ENCODE peak calls at places on chromosome 7, in seven cellular contexts. One of them, this sample, is unnamed. For H3K4me1, the result is how much of the 10 kb centered on the place peaks cover.

GRCh38 chr7:13017325-13017853 is 330.0 kb downstream of the ARL4A start:
- DNase-seq in A549: peak
- DNase-seq in body of pancreas: no peak
- DNase-seq in prostate gland: no peak
- DNase-seq in Peyer's patch: no peak
- DNase-seq in IMR-90: peak
- DNase-seq in sigmoid colon: no peak
- DNase-seq in this sample: no peak

GRCh38 chr7:77797734-77798393 is 370 bp downstream of the TMEM60 start:
- DNase-seq in A549: no peak
- DNase-seq in body of pancreas: no peak
- DNase-seq in prostate gland: no peak
- DNase-seq in Peyer's patch: no peak
- DNase-seq in IMR-90: peak
- DNase-seq in sigmoid colon: peak
- DNase-seq in this sample: no peak

GRCh38 chr7:46145412-46145811 is 224.3 kb upstream of the IGFBP3 start:
- DNase-seq in A549: peak
- DNase-seq in body of pancreas: peak
- DNase-seq in prostate gland: no peak
- DNase-seq in Peyer's patch: no peak
- DNase-seq in IMR-90: peak
- DNase-seq in sigmoid colon: no peak
- DNase-seq in this sample: peak

GRCh38 chr7:128164061-128164954 is 76.8 kb upstream of the LEP start:
- DNase-seq in A549: peak
- DNase-seq in body of pancreas: peak
- DNase-seq in prostate gland: no peak
- DNase-seq in Peyer's patch: no peak
- DNase-seq in IMR-90: peak
- DNase-seq in sigmoid colon: no peak
- DNase-seq in this sample: peak

GRCh38 chr7:18450021-18450420 is 45.5 kb upstream of the HDAC9 start:
- DNase-seq in A549: no peak
- DNase-seq in body of pancreas: no peak
- DNase-seq in prostate gland: no peak
- DNase-seq in Peyer's patch: no peak
- DNase-seq in IMR-90: no peak
- DNase-seq in sigmoid colon: no peak
- DNase-seq in this sample: no peak

GRCh38 chr7:130831817-130832481 is 97.9 kb upstream of the KLF14 start:
- DNase-seq in A549: peak
- DNase-seq in body of pancreas: no peak
- DNase-seq in prostate gland: no peak
- DNase-seq in Peyer's patch: no peak
- DNase-seq in IMR-90: peak
- DNase-seq in sigmoid colon: no peak
- DNase-seq in this sample: no peak

GRCh38 chr7:131123991-131124629 is 203.6 kb upstream of the MKLN1 start:
- DNase-seq in A549: no peak
- DNase-seq in body of pancreas: no peak
- DNase-seq in prostate gland: no peak
- DNase-seq in Peyer's patch: peak
- DNase-seq in IMR-90: no peak
- DNase-seq in sigmoid colon: no peak
- DNase-seq in this sample: no peak

GRCh38 chr7:85191383-85191782 is 4.5 kb upstream of the SEMA3D start:
- DNase-seq in A549: peak
- DNase-seq in body of pancreas: no peak
- DNase-seq in prostate gland: no peak
- DNase-seq in Peyer's patch: no peak
- DNase-seq in IMR-90: peak
- DNase-seq in sigmoid colon: no peak
- DNase-seq in this sample: no peak

GRCh38 chr7:140669352-140669751 is 3.4 kb upstream of the ADCK2 start:
- DNase-seq in A549: no peak
- DNase-seq in body of pancreas: no peak
- DNase-seq in prostate gland: no peak
- DNase-seq in Peyer's patch: no peak
- DNase-seq in IMR-90: no peak
- DNase-seq in sigmoid colon: no peak
- DNase-seq in this sample: no peak

GRCh38 chr7:77467453-77467852 is 51.3 kb upstream of the GSAP start:
- DNase-seq in A549: no peak
- DNase-seq in body of pancreas: no peak
- DNase-seq in prostate gland: no peak
- DNase-seq in Peyer's patch: peak
- DNase-seq in IMR-90: no peak
- DNase-seq in sigmoid colon: peak
- DNase-seq in this sample: peak

GRCh38 chr7:55441668-55442305 is 76.7 kb downstream of the LANCL2 start:
- DNase-seq in A549: no peak
- DNase-seq in body of pancreas: no peak
- DNase-seq in prostate gland: no peak
- DNase-seq in Peyer's patch: no peak
- DNase-seq in IMR-90: peak
- DNase-seq in sigmoid colon: no peak
- DNase-seq in this sample: no peak

GRCh38 chr7:33725111-33725510 is 180.2 kb upstream of the BMPER start:
- DNase-seq in A549: no peak
- DNase-seq in body of pancreas: no peak
- DNase-seq in prostate gland: no peak
- DNase-seq in Peyer's patch: no peak
- DNase-seq in IMR-90: no peak
- DNase-seq in sigmoid colon: no peak
- DNase-seq in this sample: no peak

GRCh38 chr7:112970771-112971170 is 115.9 kb downstream of the GPR85 start:
- DNase-seq in A549: no peak
- DNase-seq in body of pancreas: no peak
- DNase-seq in prostate gland: no peak
- DNase-seq in Peyer's patch: no peak
- DNase-seq in IMR-90: no peak
- DNase-seq in sigmoid colon: no peak
- DNase-seq in this sample: no peak

GRCh38 chr7:47638679-47639306 is 56.9 kb upstream of the TNS3 start:
- DNase-seq in A549: no peak
- DNase-seq in body of pancreas: no peak
- DNase-seq in prostate gland: peak
- DNase-seq in Peyer's patch: no peak
- DNase-seq in IMR-90: peak
- DNase-seq in sigmoid colon: peak
- DNase-seq in this sample: no peak

GRCh38 chr7:128427289-128427891 is 17.6 kb upstream of the IMPDH1 start:
- DNase-seq in A549: no peak
- DNase-seq in body of pancreas: no peak
- DNase-seq in prostate gland: peak
- DNase-seq in Peyer's patch: no peak
- DNase-seq in IMR-90: peak
- DNase-seq in sigmoid colon: no peak
- DNase-seq in this sample: no peak

GRCh38 chr7:44898059-44898458 is 12.7 kb upstream of the PURB start:
- DNase-seq in A549: no peak
- DNase-seq in body of pancreas: no peak
- DNase-seq in prostate gland: no peak
- DNase-seq in Peyer's patch: no peak
- DNase-seq in IMR-90: no peak
- DNase-seq in sigmoid colon: no peak
- DNase-seq in this sample: no peak

GRCh38 chr7:149156898-149157297 is 9.6 kb downstream of the ZNF398 start:
- DNase-seq in A549: no peak
- DNase-seq in body of pancreas: no peak
- DNase-seq in prostate gland: no peak
- DNase-seq in Peyer's patch: no peak
- DNase-seq in IMR-90: no peak
- DNase-seq in sigmoid colon: no peak
- DNase-seq in this sample: no peak

GRCh38 chr7:127803626-127804025 is 151.6 kb downstream of the SND1 start:
- DNase-seq in A549: no peak
- DNase-seq in body of pancreas: no peak
- DNase-seq in prostate gland: no peak
- DNase-seq in Peyer's patch: no peak
- DNase-seq in IMR-90: peak
- DNase-seq in sigmoid colon: no peak
- DNase-seq in this sample: no peak

GRCh38 chr7:11698273-11698930 is 133.6 kb downstream of the THSD7A start:
- DNase-seq in A549: no peak
- DNase-seq in body of pancreas: no peak
- DNase-seq in prostate gland: no peak
- DNase-seq in Peyer's patch: no peak
- DNase-seq in IMR-90: no peak
- DNase-seq in sigmoid colon: no peak
- DNase-seq in this sample: no peak

GRCh38 chr7:80659120-80660055 is 20.9 kb downstream of the CD36 start:
- DNase-seq in A549: peak
- DNase-seq in body of pancreas: no peak
- DNase-seq in prostate gland: no peak
- DNase-seq in Peyer's patch: no peak
- DNase-seq in IMR-90: peak
- DNase-seq in sigmoid colon: no peak
- DNase-seq in this sample: no peak

GRCh38 chr7:80656029-80656428 is 17.6 kb downstream of the CD36 start:
- DNase-seq in A549: no peak
- DNase-seq in body of pancreas: no peak
- DNase-seq in prostate gland: no peak
- DNase-seq in Peyer's patch: no peak
- DNase-seq in IMR-90: no peak
- DNase-seq in sigmoid colon: no peak
- DNase-seq in this sample: no peak

GRCh38 chr7:80654887-80655340 is 16.5 kb downstream of the CD36 start:
- DNase-seq in A549: no peak
- DNase-seq in body of pancreas: no peak
- DNase-seq in prostate gland: no peak
- DNase-seq in Peyer's patch: no peak
- DNase-seq in IMR-90: no peak
- DNase-seq in sigmoid colon: no peak
- DNase-seq in this sample: no peak
- H3K4me1 ChIP-seq in A549: under half
- H3K4me1 ChIP-seq in body of pancreas: under half
- H3K4me1 ChIP-seq in prostate gland: under half
- H3K4me1 ChIP-seq in Peyer's patch: under half
- H3K4me1 ChIP-seq in IMR-90: under half
- H3K4me1 ChIP-seq in sigmoid colon: under half
- H3K4me1 ChIP-seq in this sample: under half

DNA sequence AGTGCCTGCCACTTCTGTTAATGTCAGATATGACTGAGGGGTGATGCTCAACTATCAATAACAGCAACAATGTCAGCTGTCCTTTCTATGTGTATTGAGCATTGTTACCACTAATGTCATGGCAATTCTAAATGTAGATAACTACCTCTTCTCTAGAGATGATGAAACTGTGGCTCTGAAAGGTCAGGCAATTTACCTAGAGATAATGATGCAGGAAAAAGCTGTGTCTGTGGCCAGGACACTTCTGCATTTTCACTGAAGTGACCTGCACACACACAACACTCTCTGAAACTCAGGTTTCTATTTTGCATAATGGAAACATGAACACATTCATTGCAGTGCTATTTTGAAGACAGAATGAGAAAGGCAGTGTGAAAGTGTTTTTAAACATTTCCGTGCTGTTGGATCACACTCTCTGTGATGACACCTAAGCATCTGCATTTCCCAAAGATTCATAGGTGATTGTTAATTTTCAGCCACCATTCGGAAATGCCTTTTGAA is 148.2 kb downstream of the KCND2 start:
- DNase-seq in A549: no peak
- DNase-seq in body of pancreas: no peak
- DNase-seq in prostate gland: no peak
- DNase-seq in Peyer's patch: no peak
- DNase-seq in IMR-90: no peak
- DNase-seq in sigmoid colon: no peak
- DNase-seq in this sample: no peak
- TF ChIP-seq POLR2A in A549: no peak
- TF ChIP-seq POLR2A in body of pancreas: no peak
- TF ChIP-seq POLR2A in prostate gland: no peak
- TF ChIP-seq POLR2A in Peyer's patch: no peak
- TF ChIP-seq POLR2A in IMR-90: no peak
- TF ChIP-seq POLR2A in sigmoid colon: no peak
- TF ChIP-seq POLR2A in this sample: no peak

DNA sequence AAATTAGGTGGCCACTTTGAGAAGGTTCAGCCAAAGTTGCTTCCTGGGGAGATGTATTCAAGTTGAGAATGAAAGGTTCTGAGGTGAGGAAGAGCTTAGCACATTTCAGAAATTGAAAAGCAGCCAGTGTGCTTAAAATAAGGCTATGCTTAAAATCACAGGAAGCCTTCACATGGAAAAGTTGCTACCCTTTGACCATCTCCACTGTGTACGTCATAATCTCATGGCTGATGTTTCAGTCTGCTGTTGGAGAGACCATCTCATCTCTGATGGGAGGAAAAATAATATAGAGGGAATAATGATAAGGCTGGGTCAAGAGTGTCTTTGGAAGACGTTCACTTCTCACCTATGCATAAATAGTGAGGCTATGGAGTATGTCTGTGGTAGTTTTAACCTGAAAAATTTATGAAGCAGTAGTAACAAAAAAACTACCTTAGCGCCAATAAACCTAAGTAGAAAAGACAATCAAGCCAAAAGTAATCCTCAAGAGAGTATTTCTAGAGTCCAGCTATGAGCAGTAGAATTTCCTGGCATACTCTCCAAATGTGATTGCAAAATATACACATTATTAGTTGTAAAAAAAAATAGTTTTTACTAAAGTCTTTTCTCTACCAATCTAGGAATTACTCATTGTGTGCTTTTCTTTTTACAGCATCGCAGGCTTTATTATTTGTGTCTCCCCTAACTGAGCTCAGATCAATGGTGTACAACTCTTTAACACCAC is 435.3 kb upstream of the LRGUK start:
- DNase-seq in A549: no peak
- DNase-seq in body of pancreas: no peak
- DNase-seq in prostate gland: no peak
- DNase-seq in Peyer's patch: no peak
- DNase-seq in IMR-90: peak
- DNase-seq in sigmoid colon: no peak
- DNase-seq in this sample: no peak
- H3K4me1 ChIP-seq in A549: under half
- H3K4me1 ChIP-seq in body of pancreas: under half
- H3K4me1 ChIP-seq in prostate gland: under half
- H3K4me1 ChIP-seq in Peyer's patch: under half
- H3K4me1 ChIP-seq in IMR-90: under half
- H3K4me1 ChIP-seq in sigmoid colon: under half
- H3K4me1 ChIP-seq in this sample: under half

DNA sequence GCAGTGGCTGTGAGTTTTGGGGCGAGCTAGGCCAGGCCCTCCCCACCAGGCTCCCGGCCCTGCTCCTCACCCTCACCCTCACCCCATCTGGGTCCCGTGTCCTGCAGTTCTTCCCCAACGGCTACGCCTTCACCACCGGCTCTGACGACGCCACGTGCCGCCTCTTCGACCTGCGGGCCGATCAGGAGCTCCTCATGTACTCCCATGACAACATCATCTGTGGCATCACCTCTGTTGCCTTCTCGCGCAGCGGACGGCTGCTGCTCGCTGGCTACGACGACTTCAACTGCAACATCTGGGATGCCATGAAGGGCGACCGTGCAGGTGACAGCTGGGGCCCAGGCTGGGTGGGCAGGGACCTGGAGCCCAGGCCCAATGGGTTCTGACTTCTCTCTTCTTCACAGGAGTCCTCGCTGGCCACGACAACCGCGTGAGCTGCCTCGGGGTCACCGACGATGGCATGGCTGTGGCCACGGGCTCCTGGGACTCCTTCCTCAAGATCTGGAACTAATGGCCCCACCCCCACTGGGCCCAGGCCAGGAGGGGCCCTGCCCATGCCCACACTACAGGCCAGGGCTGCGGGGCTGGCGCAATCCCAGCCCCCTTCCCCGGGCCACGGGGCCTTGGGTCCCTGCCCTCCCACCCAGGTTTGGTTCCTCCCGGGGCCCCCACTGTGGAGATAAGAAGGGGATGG is 4.9 kb downstream of the GNB2 start:
- DNase-seq in A549: no peak
- DNase-seq in body of pancreas: no peak
- DNase-seq in prostate gland: no peak
- DNase-seq in Peyer's patch: no peak
- DNase-seq in IMR-90: no peak
- DNase-seq in sigmoid colon: peak
- DNase-seq in this sample: peak
- TF ChIP-seq POLR2A in A549: no peak
- TF ChIP-seq POLR2A in body of pancreas: no peak
- TF ChIP-seq POLR2A in prostate gland: no peak
- TF ChIP-seq POLR2A in Peyer's patch: no peak
- TF ChIP-seq POLR2A in IMR-90: no peak
- TF ChIP-seq POLR2A in sigmoid colon: no peak
- TF ChIP-seq POLR2A in this sample: no peak